ENCODE peak calls at places on chromosomes 2 and 18, in ten cellular contexts. One of them, this sample, is unnamed. For H3K4me1, the result is how much of the 10 kb centered on the place peaks cover.

GRCh38 chr2:141957827-141958440 is 172.9 kb downstream of the LRP1B start:
- DNase-seq in lung: no peak
- DNase-seq in kidney: no peak
- DNase-seq in spleen: no peak
- DNase-seq in CD8-positive, alpha-beta memory T cell: no peak
- DNase-seq in hepatocyte: no peak
- DNase-seq in mammary epithelial cell: no peak
- DNase-seq in pancreas: no peak
- DNase-seq in psoas muscle: no peak
- DNase-seq in heart right ventricle: no peak
- DNase-seq in this sample: no peak

GRCh38 chr18:76422121-76422520 is 72.9 kb downstream of the ZNF516 start:
- DNase-seq in lung: no peak
- DNase-seq in kidney: no peak
- DNase-seq in spleen: no peak
- DNase-seq in CD8-positive, alpha-beta memory T cell: no peak
- DNase-seq in hepatocyte: no peak
- DNase-seq in mammary epithelial cell: no peak
- DNase-seq in pancreas: no peak
- DNase-seq in psoas muscle: no peak
- DNase-seq in heart right ventricle: no peak
- DNase-seq in this sample: no peak

GRCh38 chr2:49832555-49832954 is 678.2 kb upstream of the FSHR start:
- DNase-seq in lung: no peak
- DNase-seq in kidney: no peak
- DNase-seq in spleen: no peak
- DNase-seq in CD8-positive, alpha-beta memory T cell: no peak
- DNase-seq in hepatocyte: no peak
- DNase-seq in mammary epithelial cell: no peak
- DNase-seq in pancreas: no peak
- DNase-seq in psoas muscle: no peak
- DNase-seq in heart right ventricle: peak
- DNase-seq in this sample: no peak

GRCh38 chr2:84449055-84449454 is 10.0 kb downstream of the SUCLG1 start:
- DNase-seq in lung: no peak
- DNase-seq in kidney: no peak
- DNase-seq in spleen: no peak
- DNase-seq in CD8-positive, alpha-beta memory T cell: no peak
- DNase-seq in hepatocyte: no peak
- DNase-seq in mammary epithelial cell: no peak
- DNase-seq in pancreas: no peak
- DNase-seq in psoas muscle: no peak
- DNase-seq in heart right ventricle: no peak
- DNase-seq in this sample: no peak

GRCh38 chr18:379665-380356 is 112.0 kb upstream of the THOC1 start:
- DNase-seq in lung: peak
- DNase-seq in kidney: no peak
- DNase-seq in spleen: no peak
- DNase-seq in CD8-positive, alpha-beta memory T cell: no peak
- DNase-seq in hepatocyte: no peak
- DNase-seq in mammary epithelial cell: no peak
- DNase-seq in pancreas: peak
- DNase-seq in psoas muscle: no peak
- DNase-seq in heart right ventricle: peak
- DNase-seq in this sample: no peak

GRCh38 chr18:22559414-22560282 is 141.9 kb upstream of the CTAGE1 start:
- DNase-seq in lung: peak
- DNase-seq in kidney: peak
- DNase-seq in spleen: peak
- DNase-seq in CD8-positive, alpha-beta memory T cell: peak
- DNase-seq in hepatocyte: peak
- DNase-seq in mammary epithelial cell: peak
- DNase-seq in pancreas: peak
- DNase-seq in psoas muscle: peak
- DNase-seq in heart right ventricle: peak
- DNase-seq in this sample: no peak

GRCh38 chr2:45643543-45644542 is 7.6 kb upstream of the PRKCE start:
- DNase-seq in lung: peak
- DNase-seq in kidney: peak
- DNase-seq in spleen: peak
- DNase-seq in CD8-positive, alpha-beta memory T cell: peak
- DNase-seq in hepatocyte: peak
- DNase-seq in mammary epithelial cell: peak
- DNase-seq in pancreas: peak
- DNase-seq in psoas muscle: peak
- DNase-seq in heart right ventricle: peak
- DNase-seq in this sample: no peak

GRCh38 chr2:20478961-20479360 is 32.1 kb downstream of the RHOB start:
- DNase-seq in lung: no peak
- DNase-seq in kidney: no peak
- DNase-seq in spleen: no peak
- DNase-seq in CD8-positive, alpha-beta memory T cell: no peak
- DNase-seq in hepatocyte: no peak
- DNase-seq in mammary epithelial cell: no peak
- DNase-seq in pancreas: no peak
- DNase-seq in psoas muscle: no peak
- DNase-seq in heart right ventricle: no peak
- DNase-seq in this sample: no peak

GRCh38 chr18:3794537-3795348 is 344.8 kb downstream of the TGIF1 start:
- DNase-seq in lung: no peak
- DNase-seq in kidney: no peak
- DNase-seq in spleen: no peak
- DNase-seq in CD8-positive, alpha-beta memory T cell: no peak
- DNase-seq in hepatocyte: peak
- DNase-seq in mammary epithelial cell: peak
- DNase-seq in pancreas: no peak
- DNase-seq in psoas muscle: no peak
- DNase-seq in heart right ventricle: peak
- DNase-seq in this sample: no peak

GRCh38 chr18:69586581-69586980 is 185.9 kb downstream of the DOK6 start:
- DNase-seq in lung: no peak
- DNase-seq in kidney: no peak
- DNase-seq in spleen: no peak
- DNase-seq in CD8-positive, alpha-beta memory T cell: no peak
- DNase-seq in hepatocyte: no peak
- DNase-seq in mammary epithelial cell: no peak
- DNase-seq in pancreas: no peak
- DNase-seq in psoas muscle: no peak
- DNase-seq in heart right ventricle: no peak
- DNase-seq in this sample: no peak

GRCh38 chr2:20578895-20579825 is 71.7 kb downstream of the HS1BP3 start:
- DNase-seq in lung: peak
- DNase-seq in kidney: peak
- DNase-seq in spleen: peak
- DNase-seq in CD8-positive, alpha-beta memory T cell: no peak
- DNase-seq in hepatocyte: peak
- DNase-seq in mammary epithelial cell: peak
- DNase-seq in pancreas: peak
- DNase-seq in psoas muscle: peak
- DNase-seq in heart right ventricle: peak
- DNase-seq in this sample: no peak

GRCh38 chr18:78448106-78448505 is 531.5 kb upstream of the SALL3 start:
- DNase-seq in lung: no peak
- DNase-seq in kidney: no peak
- DNase-seq in spleen: no peak
- DNase-seq in CD8-positive, alpha-beta memory T cell: no peak
- DNase-seq in hepatocyte: no peak
- DNase-seq in mammary epithelial cell: no peak
- DNase-seq in pancreas: no peak
- DNase-seq in psoas muscle: no peak
- DNase-seq in heart right ventricle: no peak
- DNase-seq in this sample: no peak

GRCh38 chr2:238505892-238506280 is 79.2 kb downstream of the ASB1 start:
- DNase-seq in lung: no peak
- DNase-seq in kidney: no peak
- DNase-seq in spleen: peak
- DNase-seq in CD8-positive, alpha-beta memory T cell: no peak
- DNase-seq in hepatocyte: no peak
- DNase-seq in mammary epithelial cell: no peak
- DNase-seq in pancreas: no peak
- DNase-seq in psoas muscle: no peak
- DNase-seq in heart right ventricle: no peak
- DNase-seq in this sample: no peak

DNA sequence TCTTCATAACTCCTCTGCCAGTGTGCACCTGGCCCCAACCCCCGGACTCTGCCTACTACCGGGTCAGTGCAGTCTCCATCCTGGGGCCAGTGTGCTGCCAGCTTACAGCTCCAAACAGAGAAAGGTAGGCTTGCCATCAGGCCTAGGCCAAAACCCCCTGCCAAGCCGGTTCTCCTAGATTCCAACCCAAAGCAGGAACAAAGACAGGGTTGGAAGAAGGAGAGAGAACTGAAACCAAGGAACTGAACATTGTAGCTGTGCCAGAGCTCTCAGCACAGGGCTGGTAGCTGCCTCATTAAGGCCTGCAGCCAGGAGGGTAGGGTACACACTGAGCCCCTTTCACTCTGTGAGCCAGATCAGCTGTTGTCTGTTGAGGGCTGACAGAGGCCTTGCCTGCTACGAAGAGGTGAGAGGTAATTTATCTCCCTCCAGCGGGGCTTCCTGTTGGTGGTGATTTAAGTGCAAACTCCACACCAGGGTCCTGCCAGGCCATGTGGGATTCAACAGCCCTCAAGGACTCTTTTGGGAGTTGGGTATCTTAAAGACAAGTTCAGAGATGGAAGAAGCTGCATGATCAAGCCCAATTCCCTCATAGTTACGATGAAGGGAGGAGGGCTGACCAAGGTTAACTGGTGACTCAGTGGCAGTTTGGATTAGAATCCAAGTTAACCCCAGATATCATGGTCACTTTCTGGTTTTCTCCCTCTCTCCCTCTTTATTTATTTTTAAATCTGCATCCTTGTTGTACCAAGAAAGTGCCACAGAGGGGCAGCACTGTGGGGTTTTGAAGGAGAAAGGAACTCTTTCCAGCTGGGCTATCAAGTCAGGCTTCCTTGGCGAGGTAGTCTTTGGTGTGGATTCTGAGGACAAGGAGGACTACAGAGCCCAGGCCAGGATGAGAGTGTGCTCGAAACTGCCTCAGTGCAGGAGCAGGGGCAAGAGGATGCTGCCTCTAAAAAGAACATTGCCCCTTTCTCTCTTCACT is 48.1 kb downstream of the CYRIA start:
- DNase-seq in lung: no peak
- DNase-seq in kidney: no peak
- DNase-seq in spleen: no peak
- DNase-seq in CD8-positive, alpha-beta memory T cell: no peak
- DNase-seq in hepatocyte: peak
- DNase-seq in mammary epithelial cell: no peak
- DNase-seq in pancreas: no peak
- DNase-seq in psoas muscle: no peak
- DNase-seq in heart right ventricle: no peak
- DNase-seq in this sample: no peak
- H3K4me1 ChIP-seq in lung: under half
- H3K4me1 ChIP-seq in kidney: under half
- H3K4me1 ChIP-seq in spleen: half or more
- H3K4me1 ChIP-seq in CD8-positive, alpha-beta memory T cell: under half
- H3K4me1 ChIP-seq in hepatocyte: under half
- H3K4me1 ChIP-seq in mammary epithelial cell: under half
- H3K4me1 ChIP-seq in pancreas: under half
- H3K4me1 ChIP-seq in psoas muscle: under half
- H3K4me1 ChIP-seq in heart right ventricle: under half
- H3K4me1 ChIP-seq in this sample: under half

GRCh38 chr2:88753833-88754584 is 62.5 kb downstream of the RPIA start:
- DNase-seq in lung: no peak
- DNase-seq in kidney: no peak
- DNase-seq in spleen: no peak
- DNase-seq in CD8-positive, alpha-beta memory T cell: no peak
- DNase-seq in hepatocyte: no peak
- DNase-seq in mammary epithelial cell: peak
- DNase-seq in pancreas: no peak
- DNase-seq in psoas muscle: no peak
- DNase-seq in heart right ventricle: no peak
- DNase-seq in this sample: no peak
- H3K4me3 ChIP-seq in lung: no peak
- H3K4me3 ChIP-seq in kidney: no peak
- H3K4me3 ChIP-seq in spleen: no peak
- H3K4me3 ChIP-seq in CD8-positive, alpha-beta memory T cell: no peak
- H3K4me3 ChIP-seq in hepatocyte: no peak
- H3K4me3 ChIP-seq in mammary epithelial cell: no peak
- H3K4me3 ChIP-seq in pancreas: no peak
- H3K4me3 ChIP-seq in psoas muscle: no peak
- H3K4me3 ChIP-seq in heart right ventricle: no peak
- H3K4me3 ChIP-seq in this sample: no peak

DNA sequence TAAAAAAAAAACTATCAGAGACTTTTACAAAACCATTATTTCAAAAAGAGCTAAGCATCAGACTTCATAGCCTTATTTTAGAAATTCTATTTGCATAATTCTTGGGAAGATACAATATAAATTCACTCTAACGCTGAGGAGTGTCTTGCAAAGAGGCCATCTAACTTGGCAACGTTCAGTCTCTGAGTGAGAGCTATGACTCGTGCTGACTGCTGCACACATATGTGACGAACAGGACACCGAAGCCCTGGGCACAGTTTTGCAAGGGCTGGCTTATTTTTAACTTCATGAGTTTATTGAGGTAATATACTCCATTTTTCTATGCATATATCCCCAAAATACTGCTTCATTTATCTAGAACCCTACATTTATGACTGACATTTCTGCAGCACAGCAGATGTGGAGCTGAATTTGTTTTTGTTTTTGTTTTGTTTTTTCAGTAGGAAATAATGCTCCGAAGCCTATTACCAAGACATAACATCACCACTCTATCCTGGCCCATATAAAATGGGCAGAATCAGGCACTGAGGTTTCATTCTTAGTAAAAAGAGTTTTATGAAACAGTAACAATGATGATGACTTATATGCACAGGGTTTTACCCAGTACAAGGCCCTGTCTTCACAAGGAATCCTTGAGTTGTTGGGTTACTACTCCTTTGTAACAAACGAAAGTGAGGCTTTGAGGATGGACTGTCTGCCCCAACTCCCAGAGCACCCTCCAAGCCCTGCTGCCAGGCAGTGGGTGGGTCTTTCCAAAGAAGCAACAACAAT is 68.3 kb downstream of the CRACDL start:
- DNase-seq in lung: no peak
- DNase-seq in kidney: no peak
- DNase-seq in spleen: no peak
- DNase-seq in CD8-positive, alpha-beta memory T cell: no peak
- DNase-seq in hepatocyte: no peak
- DNase-seq in mammary epithelial cell: peak
- DNase-seq in pancreas: no peak
- DNase-seq in psoas muscle: no peak
- DNase-seq in heart right ventricle: no peak
- DNase-seq in this sample: no peak
- H3K27ac ChIP-seq in lung: peak
- H3K27ac ChIP-seq in kidney: no peak
- H3K27ac ChIP-seq in spleen: no peak
- H3K27ac ChIP-seq in CD8-positive, alpha-beta memory T cell: no peak
- H3K27ac ChIP-seq in hepatocyte: no peak
- H3K27ac ChIP-seq in mammary epithelial cell: peak
- H3K27ac ChIP-seq in pancreas: no peak
- H3K27ac ChIP-seq in psoas muscle: no peak
- H3K27ac ChIP-seq in heart right ventricle: no peak
- H3K27ac ChIP-seq in this sample: no peak

DNA sequence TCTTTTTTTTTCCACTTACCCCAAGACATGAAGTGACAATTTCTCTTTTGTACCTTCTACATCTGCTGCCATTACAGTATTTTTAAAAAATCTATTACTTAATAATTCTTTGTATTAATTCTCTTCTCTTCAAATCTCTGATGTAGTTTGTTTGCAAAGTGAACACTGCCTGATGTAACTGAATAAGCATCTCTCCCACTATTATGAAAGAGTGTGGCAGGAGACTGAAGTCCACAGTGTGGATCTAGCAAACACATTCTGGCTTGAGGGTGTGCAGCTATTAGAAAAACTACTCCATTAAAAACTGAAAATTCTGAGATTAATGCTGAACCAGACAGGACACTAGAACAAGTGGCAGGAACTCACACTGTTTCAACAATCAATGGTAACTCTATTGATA is 5.0 kb upstream of the SERPINB8 start:
- DNase-seq in lung: no peak
- DNase-seq in kidney: no peak
- DNase-seq in spleen: no peak
- DNase-seq in CD8-positive, alpha-beta memory T cell: no peak
- DNase-seq in hepatocyte: no peak
- DNase-seq in mammary epithelial cell: no peak
- DNase-seq in pancreas: no peak
- DNase-seq in psoas muscle: no peak
- DNase-seq in heart right ventricle: no peak
- DNase-seq in this sample: no peak
- H3K4me1 ChIP-seq in lung: under half
- H3K4me1 ChIP-seq in kidney: under half
- H3K4me1 ChIP-seq in spleen: under half
- H3K4me1 ChIP-seq in CD8-positive, alpha-beta memory T cell: under half
- H3K4me1 ChIP-seq in hepatocyte: under half
- H3K4me1 ChIP-seq in mammary epithelial cell: under half
- H3K4me1 ChIP-seq in pancreas: under half
- H3K4me1 ChIP-seq in psoas muscle: under half
- H3K4me1 ChIP-seq in heart right ventricle: under half
- H3K4me1 ChIP-seq in this sample: under half